ENCODE peak calls at places on chromosomes 12 and 14, in six cellular contexts. One of them, this sample, is unnamed.

GRCh38 chr14:68684466-68685418 is 108.1 kb downstream of the ZFP36L1 start:
- DNase-seq in tibial nerve: no peak
- DNase-seq in uterus: no peak
- DNase-seq in stomach: no peak
- DNase-seq in sigmoid colon: peak; percentile 46
- DNase-seq in IMR-90: no peak
- DNase-seq in this sample: no peak

GRCh38 chr12:5685935-5686334 is 254.0 kb downstream of the NTF3 start:
- DNase-seq in tibial nerve: no peak
- DNase-seq in IMR-90: no peak
- DNase-seq in uterus: no peak
- DNase-seq in stomach: no peak
- DNase-seq in sigmoid colon: no peak
- DNase-seq in this sample: no peak

GRCh38 chr12:92629349-92630065 is 73.3 kb upstream of the PLEKHG7 start:
- DNase-seq in tibial nerve: peak; percentile 43
- DNase-seq in stomach: peak; percentile 31
- DNase-seq in uterus: no peak
- DNase-seq in IMR-90: peak; percentile 58
- DNase-seq in sigmoid colon: peak; percentile 71
- DNase-seq in this sample: no peak

GRCh38 chr12:6946033-6946919 is 2.5 kb downstream of the C12orf57 start:
- DNase-seq in IMR-90: no peak
- DNase-seq in tibial nerve: no peak
- DNase-seq in sigmoid colon: no peak
- DNase-seq in uterus: no peak
- DNase-seq in stomach: peak; percentile 97
- DNase-seq in this sample: peak; percentile 70

GRCh38 chr14:106436310-106436905 is 910.0 kb downstream of the TMEM121 start:
- DNase-seq in IMR-90: no peak
- DNase-seq in sigmoid colon: no peak
- DNase-seq in stomach: no peak
- DNase-seq in tibial nerve: no peak
- DNase-seq in uterus: no peak
- DNase-seq in this sample: peak; percentile 76

GRCh38 chr12:120100630-120101029 is 15.9 kb downstream of the RAB35 start:
- DNase-seq in IMR-90: peak; percentile 58
- DNase-seq in stomach: peak; percentile 76
- DNase-seq in sigmoid colon: peak; percentile 92
- DNase-seq in tibial nerve: peak; percentile 48
- DNase-seq in uterus: peak; percentile 58
- DNase-seq in this sample: peak; percentile 95

GRCh38 chr12:75855360-75855759 is 176.2 kb downstream of the PHLDA1 start:
- DNase-seq in stomach: no peak
- DNase-seq in IMR-90: no peak
- DNase-seq in uterus: no peak
- DNase-seq in tibial nerve: no peak
- DNase-seq in sigmoid colon: no peak
- DNase-seq in this sample: no peak

GRCh38 chr14:72714094-72714493 is 179.8 kb downstream of the DPF3 start:
- DNase-seq in IMR-90: no peak
- DNase-seq in uterus: no peak
- DNase-seq in tibial nerve: no peak
- DNase-seq in stomach: no peak
- DNase-seq in sigmoid colon: peak; percentile 37
- DNase-seq in this sample: no peak

GRCh38 chr12:50006754-50007442 is 18.4 kb downstream of the RACGAP1 start:
- DNase-seq in stomach: no peak
- DNase-seq in IMR-90: peak; percentile 49
- DNase-seq in uterus: no peak
- DNase-seq in sigmoid colon: no peak
- DNase-seq in tibial nerve: no peak
- DNase-seq in this sample: no peak

GRCh38 chr14:24634158-24634557 is at the start of gene GZMB:
- DNase-seq in sigmoid colon: no peak
- DNase-seq in stomach: peak; percentile 40
- DNase-seq in tibial nerve: no peak
- DNase-seq in uterus: no peak
- DNase-seq in IMR-90: peak; percentile 14
- DNase-seq in this sample: no peak

GRCh38 chr12:108514468-108514972 is 557 bp upstream of the FICD start:
- DNase-seq in sigmoid colon: no peak
- DNase-seq in uterus: no peak
- DNase-seq in stomach: no peak
- DNase-seq in IMR-90: no peak
- DNase-seq in tibial nerve: no peak
- DNase-seq in this sample: no peak

GRCh38 chr12:50397122-50397650 is 777 bp upstream of the FAM186A start:
- DNase-seq in sigmoid colon: no peak
- DNase-seq in IMR-90: peak; percentile 55
- DNase-seq in stomach: no peak
- DNase-seq in tibial nerve: no peak
- DNase-seq in uterus: no peak
- DNase-seq in this sample: no peak

GRCh38 chr12:55549302-55549701 is at the start of gene OR6C4:
- DNase-seq in uterus: no peak
- DNase-seq in tibial nerve: no peak
- DNase-seq in IMR-90: no peak
- DNase-seq in sigmoid colon: no peak
- DNase-seq in stomach: no peak
- DNase-seq in this sample: no peak

GRCh38 chr12:55548756-55549155 is 646 bp upstream of the OR6C4 start:
- DNase-seq in sigmoid colon: no peak
- DNase-seq in tibial nerve: no peak
- DNase-seq in stomach: no peak
- DNase-seq in uterus: no peak
- DNase-seq in IMR-90: no peak
- DNase-seq in this sample: no peak
- TF ChIP-seq CTCF in sigmoid colon: no peak
- TF ChIP-seq CTCF in tibial nerve: no peak
- TF ChIP-seq CTCF in stomach: no peak
- TF ChIP-seq CTCF in uterus: no peak
- TF ChIP-seq CTCF in IMR-90: no peak
- TF ChIP-seq CTCF in this sample: no peak

GRCh38 chr14:83253870-83254269 is 1720.2 kb upstream of the SEL1L start:
- DNase-seq in IMR-90: no peak
- DNase-seq in stomach: no peak
- DNase-seq in sigmoid colon: no peak
- DNase-seq in tibial nerve: no peak
- DNase-seq in uterus: no peak
- DNase-seq in this sample: no peak
- TF ChIP-seq POLR2A in IMR-90: no peak
- TF ChIP-seq POLR2A in stomach: no peak
- TF ChIP-seq POLR2A in sigmoid colon: no peak
- TF ChIP-seq POLR2A in tibial nerve: no peak
- TF ChIP-seq POLR2A in uterus: no peak
- TF ChIP-seq POLR2A in this sample: no peak

DNA sequence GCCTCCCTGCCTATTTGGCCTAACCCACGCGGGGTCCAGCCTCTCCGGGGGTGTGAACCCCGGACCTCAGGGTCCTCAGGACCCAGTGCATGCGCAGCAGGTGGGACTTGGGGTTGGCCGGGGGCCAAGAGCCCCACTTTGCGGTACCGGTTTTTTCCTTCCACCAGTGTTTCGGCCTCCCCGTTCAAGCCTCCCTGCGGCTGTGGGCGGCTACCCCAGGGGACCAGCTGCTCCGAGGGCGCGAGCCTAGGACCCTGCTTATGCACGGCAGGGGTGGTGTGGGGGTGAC is 327.3 kb downstream of the ALG10 start:
- DNase-seq in uterus: no peak
- DNase-seq in sigmoid colon: no peak
- DNase-seq in tibial nerve: no peak
- DNase-seq in stomach: no peak
- DNase-seq in IMR-90: no peak
- DNase-seq in this sample: no peak
- H3K9me3 ChIP-seq in uterus: peaks cover 8% of the 10 kb centered on the region
- H3K9me3 ChIP-seq in sigmoid colon: peaks cover 4% of the 10 kb centered on the region
- H3K9me3 ChIP-seq in tibial nerve: no peaks in the 10 kb centered on the region
- H3K9me3 ChIP-seq in stomach: peaks cover 100% of the 10 kb centered on the region
- H3K9me3 ChIP-seq in IMR-90: peaks cover 17% of the 10 kb centered on the region
- H3K9me3 ChIP-seq in this sample: no peaks in the 10 kb centered on the region

GRCh38 chr12:91133871-91134270 is 22.6 kb upstream of the LUM start:
- DNase-seq in sigmoid colon: no peak
- DNase-seq in IMR-90: peak; percentile 91
- DNase-seq in stomach: no peak
- DNase-seq in uterus: no peak
- DNase-seq in tibial nerve: no peak
- DNase-seq in this sample: no peak
- TF ChIP-seq CTCF in sigmoid colon: no peak
- TF ChIP-seq CTCF in IMR-90: no peak
- TF ChIP-seq CTCF in stomach: no peak
- TF ChIP-seq CTCF in uterus: no peak
- TF ChIP-seq CTCF in tibial nerve: no peak
- TF ChIP-seq CTCF in this sample: no peak

GRCh38 chr14:90455100-90455571 is 58.3 kb downstream of the CALM1 start:
- DNase-seq in uterus: peak; percentile 25
- DNase-seq in stomach: no peak
- DNase-seq in sigmoid colon: no peak
- DNase-seq in tibial nerve: no peak
- DNase-seq in IMR-90: no peak
- DNase-seq in this sample: no peak
- TF ChIP-seq POLR2A in uterus: no peak
- TF ChIP-seq POLR2A in stomach: no peak
- TF ChIP-seq POLR2A in sigmoid colon: no peak
- TF ChIP-seq POLR2A in tibial nerve: no peak
- TF ChIP-seq POLR2A in IMR-90: no peak
- TF ChIP-seq POLR2A in this sample: no peak

DNA sequence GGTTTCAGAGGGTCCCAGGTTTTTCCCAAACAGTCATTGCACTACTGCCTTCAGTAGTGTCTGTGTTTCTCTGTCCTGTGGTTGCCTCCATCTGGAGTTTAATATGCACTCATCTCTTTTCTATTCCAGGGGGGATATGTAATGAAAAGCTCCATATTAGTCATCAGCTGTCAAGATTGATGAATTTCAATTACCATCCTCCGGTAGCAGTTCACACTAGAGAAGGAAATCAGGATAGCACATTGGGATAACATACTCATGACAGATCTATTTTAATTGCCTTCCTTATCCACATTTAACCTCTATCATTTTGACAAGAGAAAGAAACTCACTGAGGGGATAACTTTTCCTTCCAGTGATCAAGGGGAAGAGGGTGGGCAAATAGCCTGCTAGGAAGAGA is 589.0 kb upstream of the SEL1L start:
- DNase-seq in tibial nerve: no peak
- DNase-seq in IMR-90: no peak
- DNase-seq in sigmoid colon: no peak
- DNase-seq in uterus: no peak
- DNase-seq in stomach: no peak
- DNase-seq in this sample: no peak
- H3K9me3 ChIP-seq in tibial nerve: no peaks in the 10 kb centered on the region
- H3K9me3 ChIP-seq in IMR-90: peaks cover 8% of the 10 kb centered on the region
- H3K9me3 ChIP-seq in sigmoid colon: peaks cover under 1% of the 10 kb centered on the region
- H3K9me3 ChIP-seq in uterus: no peaks in the 10 kb centered on the region
- H3K9me3 ChIP-seq in stomach: no peaks in the 10 kb centered on the region
- H3K9me3 ChIP-seq in this sample: no peaks in the 10 kb centered on the region

GRCh38 chr12:95820096-95820703 is 29.6 kb upstream of the NTN4 start:
- DNase-seq in uterus: peak; percentile 19
- DNase-seq in sigmoid colon: no peak
- DNase-seq in tibial nerve: peak; percentile 67
- DNase-seq in IMR-90: peak; percentile 62
- DNase-seq in stomach: peak; percentile 63
- DNase-seq in this sample: peak; percentile 53
- TF ChIP-seq CTCF in uterus: peak; percentile 53
- TF ChIP-seq CTCF in sigmoid colon: no peak
- TF ChIP-seq CTCF in tibial nerve: peak; percentile 61
- TF ChIP-seq CTCF in IMR-90: peak; percentile 61
- TF ChIP-seq CTCF in stomach: peak; percentile 60
- TF ChIP-seq CTCF in this sample: peak; percentile 47

GRCh38 chr14:73760598-73761586 is 46.7 kb upstream of the PNMA1 start:
- DNase-seq in IMR-90: no peak
- DNase-seq in tibial nerve: no peak
- DNase-seq in sigmoid colon: peak; percentile 71
- DNase-seq in uterus: no peak
- DNase-seq in stomach: no peak
- DNase-seq in this sample: no peak

GRCh38 chr14:73757876-73758391 is 43.8 kb upstream of the PNMA1 start:
- DNase-seq in tibial nerve: no peak
- DNase-seq in IMR-90: no peak
- DNase-seq in stomach: no peak
- DNase-seq in sigmoid colon: peak; percentile 70
- DNase-seq in uterus: no peak
- DNase-seq in this sample: no peak

GRCh38 chr14:73758392-73759182 is 44.4 kb upstream of the PNMA1 start:
- DNase-seq in tibial nerve: peak; percentile 44
- DNase-seq in sigmoid colon: peak; percentile 92
- DNase-seq in IMR-90: peak; percentile 65
- DNase-seq in uterus: peak; percentile 81
- DNase-seq in stomach: peak; percentile 82
- DNase-seq in this sample: peak; percentile 75

GRCh38 chr14:73759714-73760597 is 45.8 kb upstream of the PNMA1 start:
- DNase-seq in sigmoid colon: peak; percentile 98
- DNase-seq in uterus: peak; percentile 96
- DNase-seq in stomach: peak; percentile 98
- DNase-seq in IMR-90: peak; percentile 99
- DNase-seq in tibial nerve: peak; percentile 94
- DNase-seq in this sample: peak; percentile 97

DNA sequence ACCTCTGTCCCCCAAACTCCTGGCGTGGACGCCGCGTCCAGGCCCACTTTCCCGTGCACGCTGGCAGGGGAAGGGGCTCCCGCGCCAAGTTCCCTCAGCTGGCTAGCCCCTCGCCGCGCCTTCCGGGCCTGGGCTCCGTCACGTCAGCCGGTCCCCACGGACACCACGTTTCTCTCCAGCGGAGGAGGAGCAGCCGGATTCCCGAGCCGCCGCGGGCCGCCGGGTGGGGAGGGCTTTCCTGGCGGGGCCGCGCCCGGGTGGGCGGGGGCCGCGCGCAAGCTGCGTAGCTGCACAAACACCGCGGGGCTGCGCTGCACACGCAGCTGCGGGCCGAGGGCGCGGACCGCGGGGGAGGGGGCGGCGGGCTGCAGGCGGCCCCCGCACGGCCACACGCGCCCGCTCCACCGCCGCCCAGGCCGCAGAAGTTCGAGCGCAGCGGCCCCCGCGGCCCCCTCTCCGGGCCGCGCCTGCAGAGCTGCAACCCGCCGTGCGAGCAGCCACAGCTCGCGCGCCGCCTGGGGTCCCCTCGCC is 45.1 kb upstream of the PNMA1 start:
- DNase-seq in sigmoid colon: peak; percentile 91
- DNase-seq in stomach: peak; percentile 64
- DNase-seq in tibial nerve: no peak
- DNase-seq in uterus: peak; percentile 71
- DNase-seq in IMR-90: peak; percentile 50
- DNase-seq in this sample: peak; percentile 72
- TF ChIP-seq POLR2A in sigmoid colon: no peak
- TF ChIP-seq POLR2A in stomach: no peak
- TF ChIP-seq POLR2A in tibial nerve: peak; percentile 33
- TF ChIP-seq POLR2A in uterus: peak; percentile 34
- TF ChIP-seq POLR2A in IMR-90: no peak
- TF ChIP-seq POLR2A in this sample: no peak